ENCODE peak calls at places on chromosome 6, in six cellular contexts. D is lower leg skin, L is GM03348, P is RCC 7860, B is NCI-H1694 treated with DMSO at 0.1 percent for 48 hours, Q is AG09319. C is an unnamed sample.

GRCh38 chr6:5190467-5190866 is 70.3 kb downstream of the LYRM4 start:
- DNase-seq in D (no peak), L (peak), P (peak), B (no peak), Q (peak), C (peak)

GRCh38 chr6:38797391-38797790 is 82.3 kb downstream of the DNAH8 start:
- DNase-seq in D (no peak), L (no peak), P (no peak), B (no peak), Q (no peak), C (no peak)

GRCh38 chr6:85865665-85866372 is 223.1 kb upstream of the SYNCRIP start:
- DNase-seq in D (no peak), L (peak), P (peak), B (no peak), Q (peak), C (peak)

GRCh38 chr6:168524644-168525043 is 83.7 kb downstream of the SMOC2 start:
- DNase-seq in D (peak), L (no peak), P (no peak), B (no peak), Q (no peak), C (no peak)

GRCh38 chr6:146741609-146742008 is 142.8 kb downstream of the ADGB start:
- DNase-seq in D (no peak), L (no peak), P (no peak), B (no peak), Q (no peak), C (no peak)

GRCh38 chr6:165848099-165848461 is 185.0 kb upstream of the PDE10A start:
- DNase-seq in D (no peak), L (no peak), P (no peak), B (no peak), Q (no peak), C (no peak)

GRCh38 chr6:82741325-82741995 is 324.2 kb downstream of the UBE3D start:
- DNase-seq in D (no peak), L (peak), P (no peak), B (no peak), Q (no peak), C (no peak)

GRCh38 chr6:131065112-131065823 is 2.2 kb upstream of the EPB41L2 start:
- DNase-seq in D (no peak), L (no peak), P (no peak), B (no peak), Q (no peak), C (no peak)

GRCh38 chr6:31058128-31058894 is 48.0 kb downstream of the MUC22 start:
- DNase-seq in D (no peak), L (peak), P (peak), B (no peak), Q (peak), C (peak)

GRCh38 chr6:134034951-134035822 is 17.2 kb downstream of the SLC2A12 start:
- DNase-seq in D (no peak), L (no peak), P (no peak), B (no peak), Q (no peak), C (no peak)

GRCh38 chr6:158021814-158022748 is 40.4 kb downstream of the SYNJ2 start:
- DNase-seq in D (no peak), L (no peak), P (no peak), B (no peak), Q (no peak), C (no peak)

GRCh38 chr6:26205161-26205624 is 118.0 kb downstream of the HFE start:
- DNase-seq in D (peak), L (peak), P (peak), B (peak), Q (peak), C (peak)

GRCh38 chr6:149319413-149319812 is 1.9 kb downstream of the TAB2 start:
- DNase-seq in D (no peak), L (no peak), P (no peak), B (no peak), Q (no peak), C (no peak)

GRCh38 chr6:39889229-39889628 is 45.0 kb downstream of the MOCS1 start:
- DNase-seq in D (no peak), L (no peak), P (no peak), B (no peak), Q (no peak), C (no peak)

GRCh38 chr6:47034421-47034820 is 7.7 kb downstream of the ADGRF1 start:
- DNase-seq in D (no peak), L (no peak), P (no peak), B (no peak), Q (no peak), C (no peak)

GRCh38 chr6:87210979-87211378 is 55.6 kb downstream of the ZNF292 start:
- DNase-seq in D (no peak), L (no peak), P (no peak), B (no peak), Q (no peak), C (no peak)

GRCh38 chr6:30881987-30882763 is 2.1 kb upstream of the DDR1 start:
- DNase-seq in D (peak), L (no peak), P (no peak), B (no peak), Q (no peak), C (no peak)

GRCh38 chr6:138724015-138724414 is 49.6 kb upstream of the CCDC28A start:
- DNase-seq in D (no peak), L (no peak), P (no peak), B (no peak), Q (no peak), C (peak)

GRCh38 chr6:116682334-116682712 is 1.3 kb downstream of the KPNA5 start:
- DNase-seq in D (no peak), L (peak), P (peak), B (no peak), Q (no peak), C (peak)

GRCh38 chr6:126063512-126064146 is 77.3 kb downstream of the TRMT11 start:
- DNase-seq in D (no peak), L (no peak), P (no peak), B (no peak), Q (no peak), C (no peak)

GRCh38 chr6:69705954-69706353 is 90.9 kb downstream of the LMBRD1 start:
- DNase-seq in D (no peak), L (no peak), P (no peak), B (no peak), Q (no peak), C (no peak)

GRCh38 chr6:6314601-6315000 is 5.9 kb downstream of the F13A1 start:
- DNase-seq in D (no peak), L (no peak), P (no peak), B (no peak), Q (no peak), C (no peak)

GRCh38 chr6:24478903-24479302 is 10.5 kb downstream of the GPLD1 start:
- DNase-seq in D (no peak), L (no peak), P (no peak), B (no peak), Q (no peak), C (no peak)

GRCh38 chr6:84605308-84605707 is 159.1 kb downstream of the TBX18 start:
- DNase-seq in D (no peak), L (no peak), P (no peak), B (no peak), Q (no peak), C (no peak)

GRCh38 chr6:160428818-160429744 is 80.9 kb downstream of the SLC22A3 start:
- DNase-seq in D (no peak), L (no peak), P (no peak), B (no peak), Q (no peak), C (no peak)

GRCh38 chr6:42012501-42013133 is 37.7 kb upstream of the TAF8 start:
- DNase-seq in D (no peak), L (no peak), P (no peak), B (no peak), Q (no peak), C (no peak)

GRCh38 chr6:57265755-57266221 is 43.7 kb upstream of the RAB23 start:
- DNase-seq in D (no peak), L (peak), P (no peak), B (no peak), Q (no peak), C (peak)

GRCh38 chr6:36616888-36617521 is 22.8 kb downstream of the SRSF3 start:
- DNase-seq in D (peak), L (peak), P (peak), B (peak), Q (no peak), C (no peak)

GRCh38 chr6:7137335-7138106 is 29.8 kb downstream of the RREB1 start:
- DNase-seq in D (peak), L (peak), P (peak), B (no peak), Q (no peak), C (peak)

GRCh38 chr6:140208286-140208685 is 833.8 kb upstream of the CITED2 start:
- DNase-seq in D (no peak), L (peak), P (no peak), B (peak), Q (no peak), C (no peak)

GRCh38 chr6:149991838-149992237 is 28.1 kb downstream of the ULBP1 start:
- DNase-seq in D (peak), L (no peak), P (no peak), B (no peak), Q (no peak), C (no peak)

GRCh38 chr6:168045141-168045691 is 33.8 kb downstream of the FRMD1 start:
- DNase-seq in D (no peak), L (no peak), P (no peak), B (no peak), Q (no peak), C (no peak)

GRCh38 chr6:108166664-108167448 is 1.0 kb downstream of the NR2E1 start:
- DNase-seq in D (no peak), L (no peak), P (no peak), B (no peak), Q (no peak), C (no peak)

GRCh38 chr6:16409531-16410441 is 171.4 kb downstream of the GMPR start:
- DNase-seq in D (peak), L (peak), P (no peak), B (peak), Q (peak), C (peak)

C was measured in foreskin melanocyte.